ENCODE peak calls at places on chromosome 20, in nine cellular contexts. One of them, this sample, is unnamed.

GRCh38 chr20:33273117-33273851 is 9.7 kb upstream of the BPIFB1 start:
- DNase-seq in lower leg skin: no peak
- DNase-seq in vagina: no peak
- DNase-seq in stomach: peak; percentile 65
- DNase-seq in A549: no peak
- DNase-seq in K562: no peak
- DNase-seq in uterus: no peak
- DNase-seq in tibial nerve: no peak
- DNase-seq in right lobe of liver: no peak
- DNase-seq in this sample: no peak

GRCh38 chr20:58645277-58645968 is 5.7 kb upstream of the STX16 start:
- DNase-seq in stomach: no peak
- DNase-seq in tibial nerve: no peak
- DNase-seq in uterus: no peak
- DNase-seq in vagina: peak; percentile 83
- DNase-seq in right lobe of liver: no peak
- DNase-seq in A549: no peak
- DNase-seq in K562: no peak
- DNase-seq in lower leg skin: no peak
- DNase-seq in this sample: peak; percentile 56

GRCh38 chr20:2297352-2297717 is 1.5 kb downstream of the TGM3 start:
- DNase-seq in A549: no peak
- DNase-seq in vagina: no peak
- DNase-seq in uterus: no peak
- DNase-seq in lower leg skin: no peak
- DNase-seq in stomach: no peak
- DNase-seq in K562: no peak
- DNase-seq in right lobe of liver: no peak
- DNase-seq in tibial nerve: no peak
- DNase-seq in this sample: no peak

GRCh38 chr20:53763707-53764415 is 170.2 kb upstream of the ZNF217 start:
- DNase-seq in stomach: peak; percentile 67
- DNase-seq in vagina: no peak
- DNase-seq in tibial nerve: no peak
- DNase-seq in right lobe of liver: no peak
- DNase-seq in uterus: no peak
- DNase-seq in lower leg skin: no peak
- DNase-seq in A549: peak; percentile 57
- DNase-seq in K562: peak; percentile 36
- DNase-seq in this sample: peak; percentile 58

GRCh38 chr20:6764619-6765018 is 2.9 kb upstream of the BMP2 start:
- DNase-seq in uterus: no peak
- DNase-seq in lower leg skin: no peak
- DNase-seq in K562: no peak
- DNase-seq in A549: no peak
- DNase-seq in tibial nerve: no peak
- DNase-seq in right lobe of liver: no peak
- DNase-seq in vagina: no peak
- DNase-seq in stomach: no peak
- DNase-seq in this sample: no peak

GRCh38 chr20:50551288-50551687 is 41.1 kb downstream of the PTPN1 start:
- DNase-seq in right lobe of liver: no peak
- DNase-seq in uterus: no peak
- DNase-seq in vagina: no peak
- DNase-seq in K562: no peak
- DNase-seq in tibial nerve: no peak
- DNase-seq in stomach: no peak
- DNase-seq in lower leg skin: no peak
- DNase-seq in A549: no peak
- DNase-seq in this sample: peak; percentile 36

GRCh38 chr20:39009348-39009747 is 47.2 kb downstream of the DHX35 start:
- DNase-seq in uterus: no peak
- DNase-seq in vagina: no peak
- DNase-seq in right lobe of liver: no peak
- DNase-seq in A549: no peak
- DNase-seq in stomach: no peak
- DNase-seq in tibial nerve: no peak
- DNase-seq in K562: no peak
- DNase-seq in lower leg skin: no peak
- DNase-seq in this sample: no peak

GRCh38 chr20:57445298-57445697 is 54.1 kb downstream of the RBM38 start:
- DNase-seq in vagina: no peak
- DNase-seq in tibial nerve: no peak
- DNase-seq in A549: no peak
- DNase-seq in stomach: no peak
- DNase-seq in K562: no peak
- DNase-seq in lower leg skin: no peak
- DNase-seq in right lobe of liver: no peak
- DNase-seq in uterus: peak; percentile 84
- DNase-seq in this sample: peak; percentile 76

GRCh38 chr20:7094438-7094997 is 327.0 kb downstream of the BMP2 start:
- DNase-seq in stomach: no peak
- DNase-seq in right lobe of liver: no peak
- DNase-seq in uterus: no peak
- DNase-seq in vagina: no peak
- DNase-seq in tibial nerve: no peak
- DNase-seq in A549: peak; percentile 5
- DNase-seq in lower leg skin: no peak
- DNase-seq in K562: peak; percentile 32
- DNase-seq in this sample: peak; percentile 0

GRCh38 chr20:35093245-35093884 is 758 bp upstream of the TRPC4AP start:
- DNase-seq in A549: peak; percentile 47
- DNase-seq in uterus: no peak
- DNase-seq in vagina: peak; percentile 65
- DNase-seq in tibial nerve: no peak
- DNase-seq in K562: peak; percentile 42
- DNase-seq in right lobe of liver: no peak
- DNase-seq in lower leg skin: no peak
- DNase-seq in stomach: no peak
- DNase-seq in this sample: peak; percentile 82

GRCh38 chr20:44287272-44288097 is 23.5 kb downstream of the FITM2 start:
- DNase-seq in A549: no peak
- DNase-seq in vagina: no peak
- DNase-seq in tibial nerve: no peak
- DNase-seq in K562: no peak
- DNase-seq in right lobe of liver: no peak
- DNase-seq in stomach: no peak
- DNase-seq in lower leg skin: no peak
- DNase-seq in uterus: no peak
- DNase-seq in this sample: no peak

GRCh38 chr20:38873050-38873581 is 53.1 kb upstream of the FAM83D start:
- DNase-seq in tibial nerve: no peak
- DNase-seq in A549: no peak
- DNase-seq in vagina: no peak
- DNase-seq in lower leg skin: no peak
- DNase-seq in stomach: no peak
- DNase-seq in uterus: no peak
- DNase-seq in K562: no peak
- DNase-seq in right lobe of liver: no peak
- DNase-seq in this sample: no peak

GRCh38 chr20:29298759-29299613 is 1958.5 kb upstream of the DEFB115 start:
- DNase-seq in lower leg skin: no peak
- DNase-seq in right lobe of liver: no peak
- DNase-seq in A549: no peak
- DNase-seq in tibial nerve: no peak
- DNase-seq in vagina: no peak
- DNase-seq in uterus: no peak
- DNase-seq in stomach: no peak
- DNase-seq in K562: no peak
- DNase-seq in this sample: no peak

GRCh38 chr20:49573900-49574416 is 6.0 kb upstream of the PTGIS start:
- DNase-seq in right lobe of liver: no peak
- DNase-seq in lower leg skin: no peak
- DNase-seq in K562: no peak
- DNase-seq in A549: no peak
- DNase-seq in uterus: peak; percentile 30
- DNase-seq in stomach: no peak
- DNase-seq in vagina: peak; percentile 82
- DNase-seq in tibial nerve: no peak
- DNase-seq in this sample: peak; percentile 59

GRCh38 chr20:49210101-49210749 is 9.0 kb upstream of the DDX27 start:
- DNase-seq in K562: no peak
- DNase-seq in right lobe of liver: no peak
- DNase-seq in vagina: no peak
- DNase-seq in uterus: no peak
- DNase-seq in lower leg skin: no peak
- DNase-seq in A549: no peak
- DNase-seq in tibial nerve: no peak
- DNase-seq in stomach: no peak
- DNase-seq in this sample: no peak

GRCh38 chr20:44092551-44093248 is 94.3 kb downstream of the JPH2 start:
- DNase-seq in uterus: no peak
- DNase-seq in tibial nerve: no peak
- DNase-seq in lower leg skin: no peak
- DNase-seq in A549: no peak
- DNase-seq in right lobe of liver: no peak
- DNase-seq in vagina: no peak
- DNase-seq in K562: peak; percentile 57
- DNase-seq in stomach: no peak
- DNase-seq in this sample: peak; percentile 49

GRCh38 chr20:47502271-47502730 is 614 bp downstream of the NCOA3 start:
- DNase-seq in A549: no peak
- DNase-seq in uterus: no peak
- DNase-seq in K562: peak; percentile 44
- DNase-seq in vagina: no peak
- DNase-seq in tibial nerve: peak; percentile 22
- DNase-seq in stomach: no peak
- DNase-seq in lower leg skin: no peak
- DNase-seq in right lobe of liver: no peak
- DNase-seq in this sample: peak; percentile 8

GRCh38 chr20:62065669-62066338 is at the start of gene TAF4:
- DNase-seq in tibial nerve: peak; percentile 52
- DNase-seq in lower leg skin: peak; percentile 61
- DNase-seq in A549: peak; percentile 85
- DNase-seq in uterus: peak; percentile 80
- DNase-seq in K562: peak; percentile 78
- DNase-seq in stomach: peak; percentile 81
- DNase-seq in vagina: no peak
- DNase-seq in right lobe of liver: peak; percentile 83
- DNase-seq in this sample: peak; percentile 60

GRCh38 chr20:62066983-62067433 is 1.3 kb upstream of the TAF4 start:
- DNase-seq in K562: peak; percentile 56
- DNase-seq in lower leg skin: no peak
- DNase-seq in A549: no peak
- DNase-seq in uterus: no peak
- DNase-seq in tibial nerve: peak; percentile 14
- DNase-seq in right lobe of liver: no peak
- DNase-seq in vagina: no peak
- DNase-seq in stomach: no peak
- DNase-seq in this sample: no peak

GRCh38 chr20:62064788-62065668 is 653 bp downstream of the TAF4 start:
- DNase-seq in tibial nerve: no peak
- DNase-seq in A549: no peak
- DNase-seq in lower leg skin: no peak
- DNase-seq in K562: peak; percentile 23
- DNase-seq in vagina: no peak
- DNase-seq in stomach: peak; percentile 40
- DNase-seq in uterus: no peak
- DNase-seq in right lobe of liver: no peak
- DNase-seq in this sample: no peak

GRCh38 chr20:62067547-62068260 is 2.0 kb upstream of the TAF4 start:
- DNase-seq in lower leg skin: no peak
- DNase-seq in stomach: no peak
- DNase-seq in K562: no peak
- DNase-seq in vagina: no peak
- DNase-seq in tibial nerve: no peak
- DNase-seq in A549: no peak
- DNase-seq in uterus: no peak
- DNase-seq in right lobe of liver: peak; percentile 55
- DNase-seq in this sample: no peak

DNA sequence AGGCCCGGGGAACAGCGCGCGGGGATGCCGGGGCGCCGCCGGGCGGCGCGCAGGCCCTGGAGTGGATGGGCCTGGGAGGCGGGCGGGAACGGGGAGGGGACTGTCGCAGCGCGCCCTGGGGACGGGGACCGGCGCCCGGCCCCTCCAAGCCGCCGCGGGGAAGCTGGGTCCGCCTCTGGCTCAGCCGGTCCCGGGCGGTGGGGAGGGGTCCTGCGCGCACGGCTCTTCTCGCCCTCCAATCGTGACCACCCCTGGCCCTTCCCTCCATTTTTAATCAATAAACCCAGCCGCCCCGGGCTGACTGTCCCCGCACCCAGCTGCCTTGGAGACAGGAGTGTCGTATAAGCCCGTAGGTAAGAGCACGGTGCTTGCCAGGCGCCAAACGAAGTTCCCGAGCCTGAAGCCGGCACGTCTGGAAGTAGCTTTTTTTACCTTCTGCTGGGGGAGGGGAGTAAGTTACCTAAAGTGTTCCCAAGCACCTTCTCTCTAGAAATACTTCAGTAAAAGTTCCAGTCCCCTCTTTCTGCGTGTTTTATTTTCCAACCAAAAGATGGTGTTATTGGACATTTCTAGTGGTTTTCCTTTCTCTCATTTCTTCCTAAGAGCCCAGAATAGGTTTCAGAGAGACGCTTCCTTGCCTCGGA is 780 bp upstream of the TAF4 start:
- DNase-seq in vagina: no peak
- DNase-seq in right lobe of liver: peak; percentile 71
- DNase-seq in stomach: peak; percentile 57
- DNase-seq in lower leg skin: no peak
- DNase-seq in K562: peak; percentile 58
- DNase-seq in uterus: peak; percentile 37
- DNase-seq in tibial nerve: peak; percentile 17
- DNase-seq in A549: peak; percentile 61
- DNase-seq in this sample: no peak
- TF ChIP-seq POLR2A in vagina: no peak
- TF ChIP-seq POLR2A in right lobe of liver: no peak
- TF ChIP-seq POLR2A in stomach: no peak
- TF ChIP-seq POLR2A in lower leg skin: no peak
- TF ChIP-seq POLR2A in K562: peak; percentile 47
- TF ChIP-seq POLR2A in uterus: no peak
- TF ChIP-seq POLR2A in tibial nerve: no peak
- TF ChIP-seq POLR2A in A549: no peak
- TF ChIP-seq POLR2A in this sample: no peak

GRCh38 chr20:40702504-40702903 is 13.5 kb upstream of the MAFB start:
- DNase-seq in K562: peak; percentile 10
- DNase-seq in A549: no peak
- DNase-seq in tibial nerve: no peak
- DNase-seq in lower leg skin: no peak
- DNase-seq in vagina: no peak
- DNase-seq in stomach: no peak
- DNase-seq in right lobe of liver: no peak
- DNase-seq in uterus: no peak
- DNase-seq in this sample: no peak
- TF ChIP-seq POLR2A in K562: no peak
- TF ChIP-seq POLR2A in A549: no peak
- TF ChIP-seq POLR2A in tibial nerve: no peak
- TF ChIP-seq POLR2A in lower leg skin: no peak
- TF ChIP-seq POLR2A in vagina: no peak
- TF ChIP-seq POLR2A in stomach: no peak
- TF ChIP-seq POLR2A in right lobe of liver: no peak
- TF ChIP-seq POLR2A in uterus: no peak
- TF ChIP-seq POLR2A in this sample: no peak

GRCh38 chr20:64071341-64072332 is 7.7 kb downstream of the RGS19 start:
- DNase-seq in K562: no peak
- DNase-seq in right lobe of liver: no peak
- DNase-seq in lower leg skin: no peak
- DNase-seq in vagina: no peak
- DNase-seq in stomach: no peak
- DNase-seq in tibial nerve: no peak
- DNase-seq in uterus: no peak
- DNase-seq in A549: no peak
- DNase-seq in this sample: no peak
- TF ChIP-seq POLR2A in K562: no peak
- TF ChIP-seq POLR2A in right lobe of liver: no peak
- TF ChIP-seq POLR2A in lower leg skin: no peak
- TF ChIP-seq POLR2A in vagina: no peak
- TF ChIP-seq POLR2A in stomach: no peak
- TF ChIP-seq POLR2A in tibial nerve: no peak
- TF ChIP-seq POLR2A in uterus: no peak
- TF ChIP-seq POLR2A in A549: no peak
- TF ChIP-seq POLR2A in this sample: no peak

GRCh38 chr20:45341939-45342862 is 6.0 kb downstream of the SDC4 start:
- DNase-seq in tibial nerve: no peak
- DNase-seq in A549: no peak
- DNase-seq in vagina: no peak
- DNase-seq in stomach: peak; percentile 90
- DNase-seq in right lobe of liver: peak; percentile 91
- DNase-seq in K562: peak; percentile 34
- DNase-seq in uterus: peak; percentile 53
- DNase-seq in lower leg skin: peak; percentile 48
- DNase-seq in this sample: peak; percentile 74
- TF ChIP-seq POLR2A in tibial nerve: peak; percentile 23
- TF ChIP-seq POLR2A in A549: no peak
- TF ChIP-seq POLR2A in vagina: no peak
- TF ChIP-seq POLR2A in stomach: peak; percentile 70
- TF ChIP-seq POLR2A in right lobe of liver: peak; percentile 85
- TF ChIP-seq POLR2A in K562: no peak
- TF ChIP-seq POLR2A in uterus: no peak
- TF ChIP-seq POLR2A in lower leg skin: no peak
- TF ChIP-seq POLR2A in this sample: peak; percentile 65